ENCODE peak calls at places on chromosomes 4 and X, in ten cellular contexts. One of them, this sample, is unnamed.

GRCh38 chr4:6532658-6533057 is 42.3 kb upstream of the MAN2B2 start:
- DNase-seq in AG20443: no peak
- DNase-seq in activated CD4-positive, alpha-beta T cell treated with anti-CD3 and anti-CD28 coated beads, Interleukin-2, amount 50 U/mL, for 1 hour: no peak
- DNase-seq in caudate nucleus: no peak
- DNase-seq in HT1080: no peak
- DNase-seq in EH: no peak
- DNase-seq in pulmonary artery endothelial cell: no peak
- DNase-seq in cardiac fibroblast: no peak
- DNase-seq in foreskin fibroblast: no peak
- DNase-seq in RPMI7951: no peak
- DNase-seq in this sample: no peak

GRCh38 chrX:78708171-78708570 is 39.3 kb upstream of the LPAR4 start:
- DNase-seq in AG20443: peak; percentile 48
- DNase-seq in activated CD4-positive, alpha-beta T cell treated with anti-CD3 and anti-CD28 coated beads, Interleukin-2, amount 50 U/mL, for 1 hour: no peak
- DNase-seq in caudate nucleus: no peak
- DNase-seq in HT1080: peak; percentile 27
- DNase-seq in EH: peak; percentile 54
- DNase-seq in pulmonary artery endothelial cell: no peak
- DNase-seq in cardiac fibroblast: peak; percentile 57
- DNase-seq in foreskin fibroblast: peak; percentile 64
- DNase-seq in RPMI7951: peak; percentile 62
- DNase-seq in this sample: peak; percentile 0

GRCh38 chr4:148354186-148354585 is 88.0 kb downstream of the NR3C2 start:
- DNase-seq in AG20443: no peak
- DNase-seq in activated CD4-positive, alpha-beta T cell treated with anti-CD3 and anti-CD28 coated beads, Interleukin-2, amount 50 U/mL, for 1 hour: no peak
- DNase-seq in caudate nucleus: no peak
- DNase-seq in HT1080: no peak
- DNase-seq in EH: no peak
- DNase-seq in pulmonary artery endothelial cell: no peak
- DNase-seq in cardiac fibroblast: no peak
- DNase-seq in foreskin fibroblast: no peak
- DNase-seq in RPMI7951: no peak
- DNase-seq in this sample: no peak

GRCh38 chr4:104446431-104446925 is 48.2 kb downstream of the CXXC4 start:
- DNase-seq in AG20443: no peak
- DNase-seq in activated CD4-positive, alpha-beta T cell treated with anti-CD3 and anti-CD28 coated beads, Interleukin-2, amount 50 U/mL, for 1 hour: no peak
- DNase-seq in caudate nucleus: no peak
- DNase-seq in HT1080: no peak
- DNase-seq in EH: no peak
- DNase-seq in pulmonary artery endothelial cell: no peak
- DNase-seq in cardiac fibroblast: no peak
- DNase-seq in foreskin fibroblast: no peak
- DNase-seq in RPMI7951: no peak
- DNase-seq in this sample: peak; percentile 29

GRCh38 chrX:154696328-154697045 is 43.1 kb upstream of the CTAG2 start:
- DNase-seq in AG20443: peak; percentile 69
- DNase-seq in activated CD4-positive, alpha-beta T cell treated with anti-CD3 and anti-CD28 coated beads, Interleukin-2, amount 50 U/mL, for 1 hour: no peak
- DNase-seq in caudate nucleus: no peak
- DNase-seq in HT1080: peak; percentile 86
- DNase-seq in EH: peak; percentile 76
- DNase-seq in pulmonary artery endothelial cell: no peak
- DNase-seq in cardiac fibroblast: peak; percentile 89
- DNase-seq in foreskin fibroblast: peak; percentile 73
- DNase-seq in RPMI7951: peak; percentile 65
- DNase-seq in this sample: no peak

GRCh38 chr4:154164931-154165839 is 326.4 kb downstream of the DCHS2 start:
- DNase-seq in AG20443: peak; percentile 89
- DNase-seq in activated CD4-positive, alpha-beta T cell treated with anti-CD3 and anti-CD28 coated beads, Interleukin-2, amount 50 U/mL, for 1 hour: no peak
- DNase-seq in caudate nucleus: no peak
- DNase-seq in HT1080: peak; percentile 99
- DNase-seq in EH: peak; percentile 98
- DNase-seq in pulmonary artery endothelial cell: no peak
- DNase-seq in cardiac fibroblast: peak; percentile 85
- DNase-seq in foreskin fibroblast: peak; percentile 92
- DNase-seq in RPMI7951: peak; percentile 94
- DNase-seq in this sample: no peak

GRCh38 chrX:145068450-145068849 is 178.9 kb upstream of the SPANXN1 start:
- DNase-seq in AG20443: no peak
- DNase-seq in activated CD4-positive, alpha-beta T cell treated with anti-CD3 and anti-CD28 coated beads, Interleukin-2, amount 50 U/mL, for 1 hour: no peak
- DNase-seq in caudate nucleus: no peak
- DNase-seq in HT1080: no peak
- DNase-seq in EH: no peak
- DNase-seq in pulmonary artery endothelial cell: no peak
- DNase-seq in cardiac fibroblast: no peak
- DNase-seq in foreskin fibroblast: no peak
- DNase-seq in RPMI7951: no peak
- DNase-seq in this sample: no peak

GRCh38 chr4:3768842-3769641 is 2.9 kb downstream of the ADRA2C start:
- DNase-seq in AG20443: no peak
- DNase-seq in activated CD4-positive, alpha-beta T cell treated with anti-CD3 and anti-CD28 coated beads, Interleukin-2, amount 50 U/mL, for 1 hour: no peak
- DNase-seq in caudate nucleus: no peak
- DNase-seq in HT1080: no peak
- DNase-seq in EH: no peak
- DNase-seq in pulmonary artery endothelial cell: no peak
- DNase-seq in cardiac fibroblast: no peak
- DNase-seq in foreskin fibroblast: no peak
- DNase-seq in RPMI7951: no peak
- DNase-seq in this sample: no peak

GRCh38 chr4:81352476-81352875 is 119.2 kb downstream of the RASGEF1B start:
- DNase-seq in AG20443: peak; percentile 67
- DNase-seq in activated CD4-positive, alpha-beta T cell treated with anti-CD3 and anti-CD28 coated beads, Interleukin-2, amount 50 U/mL, for 1 hour: no peak
- DNase-seq in caudate nucleus: no peak
- DNase-seq in HT1080: no peak
- DNase-seq in EH: peak; percentile 26
- DNase-seq in pulmonary artery endothelial cell: no peak
- DNase-seq in cardiac fibroblast: no peak
- DNase-seq in foreskin fibroblast: peak; percentile 85
- DNase-seq in RPMI7951: no peak
- DNase-seq in this sample: no peak

GRCh38 chr4:145619639-145619996 is 433 bp downstream of the MMAA start:
- DNase-seq in AG20443: peak; percentile 38
- DNase-seq in activated CD4-positive, alpha-beta T cell treated with anti-CD3 and anti-CD28 coated beads, Interleukin-2, amount 50 U/mL, for 1 hour: peak; percentile 24
- DNase-seq in caudate nucleus: no peak
- DNase-seq in HT1080: no peak
- DNase-seq in EH: peak; percentile 61
- DNase-seq in pulmonary artery endothelial cell: no peak
- DNase-seq in cardiac fibroblast: peak; percentile 63
- DNase-seq in foreskin fibroblast: peak; percentile 52
- DNase-seq in RPMI7951: peak; percentile 47
- DNase-seq in this sample: peak; percentile 55

GRCh38 chr4:24858550-24858949 is 54.3 kb downstream of the CCDC149 start:
- DNase-seq in AG20443: no peak
- DNase-seq in activated CD4-positive, alpha-beta T cell treated with anti-CD3 and anti-CD28 coated beads, Interleukin-2, amount 50 U/mL, for 1 hour: no peak
- DNase-seq in caudate nucleus: no peak
- DNase-seq in HT1080: no peak
- DNase-seq in EH: no peak
- DNase-seq in pulmonary artery endothelial cell: no peak
- DNase-seq in cardiac fibroblast: no peak
- DNase-seq in foreskin fibroblast: no peak
- DNase-seq in RPMI7951: no peak
- DNase-seq in this sample: no peak

GRCh38 chr4:137609693-137610450 is 77.6 kb upstream of the PCDH18 start:
- DNase-seq in AG20443: peak; percentile 43
- DNase-seq in activated CD4-positive, alpha-beta T cell treated with anti-CD3 and anti-CD28 coated beads, Interleukin-2, amount 50 U/mL, for 1 hour: no peak
- DNase-seq in caudate nucleus: no peak
- DNase-seq in HT1080: no peak
- DNase-seq in EH: peak; percentile 93
- DNase-seq in pulmonary artery endothelial cell: no peak
- DNase-seq in cardiac fibroblast: peak; percentile 56
- DNase-seq in foreskin fibroblast: peak; percentile 26
- DNase-seq in RPMI7951: peak; percentile 10
- DNase-seq in this sample: no peak

GRCh38 chrX:132257116-132257515 is 37.9 kb upstream of the RAP2C start:
- DNase-seq in AG20443: peak; percentile 49
- DNase-seq in activated CD4-positive, alpha-beta T cell treated with anti-CD3 and anti-CD28 coated beads, Interleukin-2, amount 50 U/mL, for 1 hour: no peak
- DNase-seq in caudate nucleus: no peak
- DNase-seq in HT1080: no peak
- DNase-seq in EH: peak; percentile 15
- DNase-seq in pulmonary artery endothelial cell: no peak
- DNase-seq in cardiac fibroblast: peak; percentile 2
- DNase-seq in foreskin fibroblast: peak; percentile 35
- DNase-seq in RPMI7951: no peak
- DNase-seq in this sample: no peak

This sample was measured in NCI-H146.